ENCODE peak calls at places on chromosome 12, in seven cellular contexts. F is ovary; Y is CD8-positive, alpha-beta T cell; H is left lung; W is activated T-cell treated with anti-CD3 and anti-CD28 coated beads, Interleukin-2, amount 50 U/mL, for 24 hours; N is GM23248; B is CD4-positive, CD25-positive, alpha-beta regulatory T cell. A is an unnamed sample.

GRCh38 chr12:10278104-10278503 is 29.6 kb upstream of the KLRD1 start:
- DNase-seq in F (no peak), Y (no peak), H (no peak), W (no peak), N (no peak), B (no peak), A (no peak)

GRCh38 chr12:18799140-18799446 is 61.2 kb downstream of the CAPZA3 start:
- DNase-seq in F (no peak), Y (no peak), H (no peak), W (no peak), N (no peak), B (no peak), A (no peak)

GRCh38 chr12:59182191-59182590 is 261.9 kb upstream of the LRIG3 start:
- DNase-seq in F (no peak), Y (no peak), H (no peak), W (no peak), N (peak), B (peak), A (no peak)

GRCh38 chr12:67752226-67752732 is 103.7 kb downstream of the DYRK2 start:
- DNase-seq in F (no peak), Y (no peak), H (no peak), W (no peak), N (peak), B (no peak), A (no peak)

GRCh38 chr12:109813810-109814416 is 19.3 kb downstream of the TRPV4 start:
- DNase-seq in F (no peak), Y (no peak), H (no peak), W (no peak), N (no peak), B (no peak), A (no peak)

GRCh38 chr12:8914716-8915526 is 612 bp downstream of the PHC1 start:
- DNase-seq in F (peak), Y (peak), H (peak), W (peak), N (peak), B (peak), A (peak)

GRCh38 chr12:124293286-124294003 is 1.4 kb upstream of the RFLNA start:
- DNase-seq in F (no peak), Y (no peak), H (no peak), W (no peak), N (no peak), B (no peak), A (no peak)

GRCh38 chr12:29517265-29517664 is 19.8 kb upstream of the OVCH1 start:
- DNase-seq in F (no peak), Y (no peak), H (no peak), W (no peak), N (no peak), B (no peak), A (no peak)

GRCh38 chr12:12645485-12645884 is 33.8 kb downstream of the CREBL2 start:
- DNase-seq in F (no peak), Y (no peak), H (no peak), W (peak), N (peak), B (peak), A (no peak)

GRCh38 chr12:3061129-3061857 is 15.9 kb upstream of the TSPAN9 start:
- DNase-seq in F (no peak), Y (no peak), H (no peak), W (no peak), N (peak), B (no peak), A (no peak)

GRCh38 chr12:70028918-70029317 is 203.9 kb downstream of the MYRFL start:
- DNase-seq in F (no peak), Y (no peak), H (no peak), W (no peak), N (no peak), B (no peak), A (no peak)

GRCh38 chr12:92408072-92408900 is 262.6 kb upstream of the BTG1 start:
- DNase-seq in F (no peak), Y (no peak), H (peak), W (peak), N (peak), B (peak), A (peak)

GRCh38 chr12:49413796-49414195 is 46.5 kb downstream of the SPATS2 start:
- DNase-seq in F (no peak), Y (no peak), H (no peak), W (no peak), N (peak), B (no peak), A (no peak)

GRCh38 chr12:15590180-15590826 is 198.9 kb downstream of the EPS8 start:
- DNase-seq in F (peak), Y (peak), H (peak), W (peak), N (peak), B (peak), A (peak)

GRCh38 chr12:42421844-42422779 is 96.1 kb downstream of the PPHLN1 start:
- DNase-seq in F (no peak), Y (no peak), H (no peak), W (no peak), N (peak), B (peak), A (no peak)

A was measured in DMS153.